ENCODE peak calls at places on chromosomes 11 and 22, in ten cellular contexts. I is upper lobe of right lung, P is foreskin keratinocyte, X is ascending aorta, T is transverse colon, M is suprapubic skin, E is kidney, H is lung, O is WERI-Rb-1, B is thoracic aorta. V is an unnamed sample.

GRCh38 chr11:1570896-1571759 is 943 bp downstream of the DUSP8 start:
- DNase-seq in E (peak), B (no peak), P (no peak), O (peak), X (no peak), M (no peak), T (no peak), H (no peak), I (peak), V (no peak)

GRCh38 chr11:404551-405264 is 10.1 kb downstream of the SIGIRR start:
- DNase-seq in X (no peak), I (no peak), H (no peak), O (no peak), E (peak), M (no peak), T (no peak), B (no peak), P (no peak), V (no peak)

GRCh38 chr22:37383342-37383741 is 43.9 kb downstream of the ELFN2 start:
- DNase-seq in P (no peak), M (no peak), H (no peak), I (no peak), T (no peak), X (no peak), B (no peak), E (no peak), O (no peak), V (no peak)

GRCh38 chr22:25953919-25954318 is 211.9 kb downstream of the MYO18B start:
- DNase-seq in M (no peak), H (no peak), T (no peak), X (no peak), P (no peak), O (no peak), E (no peak), B (no peak), I (no peak), V (no peak)

GRCh38 chr22:26656896-26657851 is at the start of gene MIAT:
- DNase-seq in I (peak), H (no peak), M (no peak), P (no peak), T (peak), X (no peak), B (no peak), O (peak), E (no peak), V (peak)

GRCh38 chr11:114215871-114216803 is 80.1 kb upstream of the NNMT start:
- DNase-seq in P (no peak), O (no peak), M (no peak), E (no peak), H (no peak), I (no peak), X (no peak), B (no peak), T (no peak), V (no peak)

GRCh38 chr11:47158242-47158641 is 18.4 kb downstream of the ARFGAP2 start:
- DNase-seq in E (no peak), O (no peak), X (no peak), I (no peak), P (no peak), M (no peak), H (no peak), T (no peak), B (no peak), V (no peak)

GRCh38 chr11:16818284-16818683 is 79.8 kb downstream of the C11orf58 start:
- DNase-seq in P (no peak), T (no peak), E (no peak), O (no peak), I (no peak), B (no peak), H (no peak), X (no peak), M (no peak), V (no peak)

GRCh38 chr11:128291835-128292234 is 295.5 kb downstream of the ETS1 start:
- DNase-seq in X (no peak), P (no peak), B (no peak), E (peak), H (no peak), I (no peak), T (peak), M (no peak), O (no peak), V (no peak)

GRCh38 chr11:13091804-13092203 is 82.7 kb downstream of the RASSF10 start:
- DNase-seq in E (no peak), T (no peak), I (no peak), B (no peak), O (no peak), M (no peak), P (no peak), H (no peak), X (no peak), V (no peak)

GRCh38 chr11:75105462-75105925 is 8.8 kb upstream of the OR2AT4 start:
- DNase-seq in B (no peak), H (no peak), O (no peak), T (no peak), E (no peak), I (no peak), X (no peak), P (no peak), M (no peak), V (no peak)

GRCh38 chr11:120065176-120065575 is 72.7 kb downstream of the TRIM29 start:
- DNase-seq in T (no peak), O (no peak), I (no peak), M (peak), X (no peak), H (no peak), P (no peak), E (no peak), B (no peak), V (no peak)

GRCh38 chr11:35794850-35795249 is 132.3 kb downstream of the TRIM44 start:
- DNase-seq in O (no peak), P (peak), E (no peak), I (no peak), T (no peak), H (no peak), B (no peak), X (no peak), M (no peak), V (no peak)

GRCh38 chr11:65616575-65617001 is 1.0 kb downstream of the PCNX3 start:
- DNase-seq in P (no peak), B (no peak), T (no peak), I (no peak), M (no peak), X (no peak), E (no peak), O (no peak), H (no peak), V (no peak)

GRCh38 chr11:23688835-23689234 is 808.0 kb upstream of the LUZP2 start:
- DNase-seq in X (no peak), E (no peak), H (no peak), O (no peak), P (no peak), B (no peak), I (no peak), M (no peak), T (no peak), V (no peak)

GRCh38 chr22:20155330-20156041 is 4.6 kb upstream of the CCDC188 start:
- DNase-seq in O (no peak), P (no peak), H (no peak), T (no peak), M (no peak), X (no peak), I (no peak), B (no peak), E (peak), V (no peak)

GRCh38 chr11:78812513-78813293 is 238.0 kb upstream of the NARS2 start:
- DNase-seq in P (no peak), X (no peak), H (no peak), B (no peak), I (no peak), O (peak), T (peak), E (no peak), M (no peak), V (no peak)

GRCh38 chr11:129285387-129285786 is 90.3 kb upstream of the BARX2 start:
- DNase-seq in H (no peak), T (no peak), M (no peak), B (no peak), O (no peak), P (no peak), E (no peak), X (no peak), I (no peak), V (no peak)

GRCh38 chr11:88629496-88629895 is 292.0 kb upstream of the CTSC start:
- DNase-seq in P (peak), B (no peak), M (no peak), X (no peak), O (no peak), E (no peak), H (no peak), T (no peak), I (no peak), V (no peak)

GRCh38 chr11:77073328-77074001 is 6.7 kb downstream of the CAPN5 start:
- DNase-seq in H (peak), P (peak), T (peak), O (peak), M (peak), E (peak), X (peak), B (peak), I (peak), V (peak)

GRCh38 chr11:73647459-73648100 is 1.2 kb downstream of the PLEKHB1 start:
- DNase-seq in T (peak), H (peak), M (peak), I (peak), P (peak), B (peak), X (peak), O (peak), E (peak), V (peak)

GRCh38 chr22:30705710-30706651 is 11.3 kb downstream of the OSBP2 start:
- DNase-seq in H (no peak), T (peak), E (no peak), I (no peak), O (peak), X (no peak), B (no peak), P (no peak), M (no peak), V (peak)

GRCh38 chr11:75313457-75314272 is 37.8 kb downstream of the ARRB1 start:
- DNase-seq in E (peak), H (peak), O (peak), P (no peak), M (no peak), B (no peak), I (peak), X (no peak), T (no peak), V (no peak)

GRCh38 chr11:59152312-59152967 is 9.8 kb downstream of the FAM111A start:
- DNase-seq in H (no peak), T (no peak), M (no peak), X (no peak), B (no peak), O (no peak), I (no peak), P (no peak), E (no peak), V (no peak)
- H3K27ac ChIP-seq in H (no peak), T (no peak), M (no peak), X (no peak), B (no peak), O (no peak), I (no peak), P (no peak), E (no peak), V (no peak)

GRCh38 chr11:111513240-111513605 is 1.0 kb upstream of the BTG4 start:
- DNase-seq in P (peak), M (no peak), I (no peak), T (no peak), E (no peak), O (no peak), B (no peak), X (no peak), H (no peak), V (no peak)

GRCh38 chr11:111515591-111515990 is 1.0 kb downstream of the HOATZ start:
- DNase-seq in B (no peak), E (no peak), M (no peak), I (no peak), H (no peak), T (no peak), O (no peak), P (no peak), X (no peak), V (no peak)

GRCh38 chr11:111514216-111515031 is at the start of gene HOATZ:
- DNase-seq in H (no peak), X (no peak), P (no peak), E (no peak), I (no peak), T (no peak), B (no peak), O (no peak), M (no peak), V (no peak)

GRCh38 chr11:111512296-111513239 is at the start of gene BTG4:
- DNase-seq in H (no peak), B (no peak), E (peak), O (peak), M (peak), I (no peak), P (no peak), X (no peak), T (peak), V (no peak)

GRCh38 chr11:111510311-111510710 is 1.9 kb downstream of the BTG4 start:
- DNase-seq in H (no peak), X (no peak), I (no peak), M (no peak), E (no peak), T (no peak), P (peak), O (no peak), B (no peak), V (no peak)
- H3K27ac ChIP-seq in H (no peak), X (no peak), I (no peak), M (no peak), E (no peak), T (no peak), P (peak), O (peak), B (no peak), V (no peak)

DNA sequence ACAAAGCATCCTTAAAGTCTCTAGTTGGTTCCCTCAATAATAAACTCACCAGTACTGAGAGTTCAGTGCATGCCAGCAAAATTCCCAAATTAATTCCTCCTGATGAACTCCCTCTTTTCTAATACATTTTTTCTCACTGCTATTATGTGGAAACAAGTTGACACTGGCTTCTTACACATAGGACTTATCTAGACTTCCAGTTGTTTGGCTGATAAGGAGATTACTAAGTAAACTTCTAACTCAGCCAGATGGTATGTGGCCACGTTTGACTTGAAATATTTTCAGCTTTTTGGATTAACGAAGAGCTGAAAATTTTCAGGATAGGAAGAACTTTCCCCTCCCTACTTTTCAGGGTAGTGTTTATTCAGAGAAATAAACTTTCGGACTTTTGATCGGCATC is 1154.2 kb upstream of the TENM4 start:
- DNase-seq in P (peak), I (no peak), M (no peak), E (no peak), H (no peak), T (no peak), X (no peak), B (no peak), O (no peak), V (no peak)
- H3K27ac ChIP-seq in P (peak), I (no peak), M (no peak), E (no peak), H (no peak), T (no peak), X (no peak), B (no peak), O (no peak), V (peak)

GRCh38 chr11:86043765-86044534 is 24.9 kb downstream of the PICALM start:
- DNase-seq in P (no peak), X (no peak), I (no peak), M (no peak), H (no peak), B (no peak), O (no peak), T (no peak), E (no peak), V (no peak)
- H3K27ac ChIP-seq in P (no peak), X (no peak), I (no peak), M (peak), H (no peak), B (no peak), O (no peak), T (peak), E (no peak), V (peak)

DNA sequence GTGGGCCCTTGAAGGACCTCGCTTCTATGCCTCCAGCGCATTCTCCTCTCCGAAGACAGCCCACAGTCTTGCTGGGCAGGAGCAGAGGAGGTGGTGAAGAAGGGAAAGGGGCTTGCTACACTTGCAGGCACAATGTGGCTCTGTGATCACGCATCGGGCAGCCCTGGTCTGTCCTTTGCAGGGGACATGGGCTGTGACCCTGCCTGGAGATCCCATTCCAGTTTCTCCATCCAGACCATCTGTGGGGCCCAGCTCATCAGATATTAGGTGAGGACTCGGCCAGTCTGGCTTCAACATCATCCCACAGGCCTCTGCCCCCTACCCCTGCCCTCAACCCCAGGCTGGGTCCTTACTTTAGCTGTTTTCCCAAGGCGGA is 786 bp downstream of the APOA1 start:
- DNase-seq in P (no peak), T (no peak), X (no peak), H (no peak), I (no peak), O (no peak), E (no peak), B (no peak), M (no peak), V (no peak)
- H3K27ac ChIP-seq in P (no peak), T (no peak), X (peak), H (peak), I (peak), O (no peak), E (no peak), B (no peak), M (no peak), V (peak)

DNA sequence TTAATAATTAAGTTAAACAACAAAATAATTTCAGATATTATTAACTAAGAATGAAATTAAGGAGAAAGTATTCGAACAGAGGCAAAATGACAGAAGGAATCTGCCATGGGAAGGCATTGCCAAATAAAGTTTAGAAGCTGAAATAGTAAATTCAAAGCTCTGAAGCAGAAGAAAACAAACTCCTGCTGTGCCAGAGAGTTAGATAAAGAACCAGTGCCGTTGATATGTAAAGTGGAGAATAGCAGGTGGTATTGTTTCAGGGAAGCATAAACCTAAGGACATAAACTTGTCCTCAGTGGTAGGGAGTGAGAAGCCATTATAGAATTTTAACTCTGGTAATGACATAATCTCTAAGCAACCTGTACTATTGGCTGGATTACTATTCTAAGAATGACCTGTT is 2.7 kb upstream of the HBG2 start:
- DNase-seq in E (no peak), M (no peak), T (no peak), O (no peak), B (no peak), I (no peak), P (no peak), H (no peak), X (no peak), V (no peak)
- H3K27ac ChIP-seq in E (no peak), M (no peak), T (no peak), O (no peak), B (no peak), I (no peak), P (no peak), H (no peak), X (no peak), V (no peak)

DNA sequence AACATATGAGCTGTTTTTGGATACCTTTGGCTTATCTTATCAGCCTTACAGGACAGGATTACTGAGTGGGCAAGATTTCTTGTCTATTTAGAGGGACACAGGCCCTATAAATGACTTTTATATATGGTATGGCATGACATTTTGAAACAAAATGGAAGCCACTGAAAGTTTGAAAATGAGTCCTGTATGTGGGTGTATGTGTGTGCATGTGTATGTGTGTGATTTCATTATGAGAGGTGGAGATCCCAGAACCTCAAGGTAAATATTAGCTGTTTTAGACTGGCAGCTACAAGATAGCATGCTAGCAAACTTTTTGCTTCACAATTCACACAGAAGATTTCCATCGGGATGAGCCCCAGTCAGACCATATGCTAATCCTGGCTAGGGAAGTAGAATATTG is 970.5 kb upstream of the CCDC90B start:
- DNase-seq in B (no peak), T (no peak), X (no peak), M (no peak), P (no peak), H (no peak), O (no peak), I (no peak), E (no peak), V (no peak)
- H3K27ac ChIP-seq in B (no peak), T (no peak), X (no peak), M (no peak), P (no peak), H (no peak), O (no peak), I (no peak), E (no peak), V (no peak)

DNA sequence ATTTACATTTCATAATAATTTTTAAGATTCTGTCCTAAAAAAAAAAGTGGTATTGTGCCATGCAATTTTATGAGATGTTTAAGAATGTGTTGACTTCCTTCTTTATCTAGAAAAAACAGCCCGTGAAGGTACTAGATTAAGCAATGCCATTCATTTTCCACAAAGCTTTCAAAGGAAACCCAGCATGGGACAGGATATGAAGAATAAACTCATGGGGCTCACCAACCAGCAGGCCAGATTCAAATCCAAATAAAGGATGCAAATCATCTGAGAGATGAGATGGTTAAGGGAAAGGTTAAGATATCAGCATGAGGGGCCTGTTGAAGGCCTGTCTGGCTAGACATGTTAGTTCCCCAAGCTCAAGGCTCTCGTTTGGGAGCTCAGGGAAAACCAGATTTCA is 199.1 kb downstream of the SWAP70 start:
- DNase-seq in T (no peak), M (no peak), B (no peak), E (no peak), O (no peak), P (no peak), X (no peak), H (no peak), I (no peak), V (no peak)
- H3K27ac ChIP-seq in T (no peak), M (no peak), B (no peak), E (no peak), O (no peak), P (no peak), X (no peak), H (no peak), I (no peak), V (no peak)

V was measured in caudate nucleus.